ENCODE peak calls at places on chromosomes 7 and 10, in nine cellular contexts. X is occipital lobe, T is NCI-H1417, V is EL, Y is cardiac muscle cell, B is MCF 10A, P is fibroblast of pulmonary artery, D is fibroblast of lung, K is esophagus squamous epithelium. L is an unnamed sample.

GRCh38 chr10:19946791-19947190 is 130.6 kb downstream of the PLXDC2 start:
- DNase-seq in X (no peak), T (no peak), V (no peak), Y (no peak), B (no peak), P (no peak), D (no peak), K (no peak), L (no peak)

GRCh38 chr10:12777840-12778585 is 223.5 kb downstream of the CCDC3 start:
- DNase-seq in X (peak; percentile 34), T (no peak), V (no peak), Y (no peak), B (no peak), P (no peak), D (no peak), K (no peak), L (no peak)

GRCh38 chr7:1924185-1924817 is 254.2 kb downstream of the ELFN1 start:
- DNase-seq in X (no peak), T (no peak), V (no peak), Y (peak; percentile 67), B (no peak), P (no peak), D (no peak), K (no peak), L (no peak)

GRCh38 chr7:139734395-139734794 is 43.4 kb downstream of the HIPK2 start:
- DNase-seq in X (no peak), T (no peak), V (peak; percentile 85), Y (peak; percentile 99), B (peak; percentile 92), P (peak; percentile 99), D (peak; percentile 100), K (no peak), L (no peak)

GRCh38 chr7:6123843-6124242 is 92.7 kb downstream of the ANKRD61 start:
- DNase-seq in X (no peak), T (no peak), V (no peak), Y (no peak), B (no peak), P (no peak), D (no peak), K (no peak), L (no peak)

GRCh38 chr7:103632005-103632639 is 186.1 kb upstream of the SLC26A5 start:
- DNase-seq in X (no peak), T (peak; percentile 34), V (no peak), Y (peak; percentile 37), B (no peak), P (no peak), D (no peak), K (no peak), L (no peak)

GRCh38 chr7:129793506-129794310 is 159.1 kb downstream of the UBE2H start:
- DNase-seq in X (no peak), T (no peak), V (no peak), Y (no peak), B (no peak), P (no peak), D (no peak), K (no peak), L (no peak)

GRCh38 chr7:142383826-142384507 is 126.1 kb upstream of the PRSS58 start:
- DNase-seq in X (no peak), T (no peak), V (peak; percentile 54), Y (no peak), B (no peak), P (no peak), D (no peak), K (no peak), L (no peak)

GRCh38 chr10:29946953-29947700 is 112.3 kb downstream of the JCAD start:
- DNase-seq in X (no peak), T (no peak), V (peak; percentile 74), Y (peak; percentile 91), B (peak; percentile 95), P (peak; percentile 89), D (peak; percentile 92), K (no peak), L (no peak)

GRCh38 chr7:83410989-83411591 is 237.8 kb downstream of the SEMA3E start:
- DNase-seq in X (no peak), T (peak; percentile 79), V (peak; percentile 41), Y (peak; percentile 71), B (peak; percentile 48), P (peak; percentile 75), D (peak; percentile 77), K (no peak), L (peak; percentile 63)

GRCh38 chr10:70866424-70866823 is 21.9 kb downstream of the PCBD1 start:
- DNase-seq in X (no peak), T (no peak), V (no peak), Y (peak; percentile 21), B (no peak), P (no peak), D (peak; percentile 16), K (no peak), L (no peak)

GRCh38 chr10:14904316-14904732 is 25.7 kb downstream of the SUV39H2 start:
- DNase-seq in X (no peak), T (peak; percentile 5), V (peak; percentile 20), Y (peak; percentile 59), B (peak; percentile 39), P (peak; percentile 53), D (peak; percentile 42), K (no peak), L (no peak)

GRCh38 chr10:118754132-118754555 is 626 bp downstream of the CACUL1 start:
- DNase-seq in X (peak; percentile 14), T (peak; percentile 78), V (peak; percentile 52), Y (peak; percentile 37), B (peak; percentile 62), P (peak; percentile 35), D (peak; percentile 31), K (no peak), L (no peak)

GRCh38 chr10:35555962-35556930 is 48.9 kb upstream of the GJD4 start:
- DNase-seq in X (no peak), T (no peak), V (peak; percentile 23), Y (no peak), B (peak; percentile 12), P (no peak), D (no peak), K (no peak), L (no peak)

GRCh38 chr7:158741294-158741666 is 36.7 kb upstream of the NCAPG2 start:
- DNase-seq in X (no peak), T (no peak), V (no peak), Y (no peak), B (no peak), P (no peak), D (no peak), K (no peak), L (no peak)

GRCh38 chr7:2959828-2960599 is 83.7 kb downstream of the CARD11 start:
- DNase-seq in X (no peak), T (no peak), V (no peak), Y (no peak), B (no peak), P (no peak), D (no peak), K (no peak), L (no peak)

GRCh38 chr7:2030475-2031456 is 202.0 kb downstream of the MAD1L1 start:
- DNase-seq in X (no peak), T (no peak), V (no peak), Y (no peak), B (no peak), P (no peak), D (no peak), K (no peak), L (no peak)

GRCh38 chr10:120365872-120366271 is 91.2 kb upstream of the PLPP4 start:
- DNase-seq in X (no peak), T (no peak), V (peak; percentile 65), Y (no peak), B (peak; percentile 54), P (peak; percentile 21), D (no peak), K (no peak), L (no peak)

GRCh38 chr7:49817251-49817650 is 43.8 kb downstream of the VWC2 start:
- DNase-seq in X (no peak), T (no peak), V (no peak), Y (no peak), B (no peak), P (no peak), D (no peak), K (no peak), L (no peak)

GRCh38 chr10:22913474-22914092 is 14.3 kb upstream of the ARMC3 start:
- DNase-seq in X (no peak), T (peak; percentile 3), V (no peak), Y (no peak), B (no peak), P (no peak), D (no peak), K (no peak), L (no peak)

GRCh38 chr10:112967200-112967599 is 17.2 kb downstream of the TCF7L2 start:
- DNase-seq in X (no peak), T (no peak), V (peak; percentile 64), Y (no peak), B (no peak), P (no peak), D (peak; percentile 66), K (no peak), L (no peak)

GRCh38 chr10:73810735-73811465 is 498 bp downstream of the NDST2 start:
- DNase-seq in X (no peak), T (no peak), V (peak; percentile 21), Y (peak; percentile 30), B (no peak), P (peak; percentile 33), D (no peak), K (no peak), L (no peak)

GRCh38 chr7:93707249-93707648 is 132.7 kb upstream of the CALCR start:
- DNase-seq in X (no peak), T (no peak), V (no peak), Y (no peak), B (no peak), P (no peak), D (no peak), K (no peak), L (no peak)

GRCh38 chr10:13327516-13327915 is 20.6 kb downstream of the SEPHS1 start:
- DNase-seq in X (no peak), T (no peak), V (no peak), Y (no peak), B (no peak), P (no peak), D (no peak), K (no peak), L (no peak)

GRCh38 chr7:142345817-142346216 is 88.0 kb upstream of the PRSS58 start:
- DNase-seq in X (no peak), T (no peak), V (no peak), Y (no peak), B (no peak), P (no peak), D (no peak), K (no peak), L (no peak)

L was measured in SHP77.